ENCODE peak calls at places on chromosomes 16 and 17, in four cellular contexts. W is kidney glomerular epithelial cell, H is amniotic stem cell, N is mesendoderm. E is an unnamed sample.

GRCh38 chr16:68265078-68265925 is 976 bp downstream of the SLC7A6 start:
- DNase-seq in W (peak), H (peak), N (peak), E (peak)

GRCh38 chr17:13346996-13347762 is 254.6 kb downstream of the HS3ST3A1 start:
- DNase-seq in W (peak), H (peak), N (peak), E (peak)

GRCh38 chr17:17063546-17064122 is 21.4 kb downstream of the MPRIP start:
- DNase-seq in W (no peak), H (no peak), N (no peak), E (no peak)

GRCh38 chr17:1222321-1222720 is 42.5 kb upstream of the ABR start:
- DNase-seq in W (peak), H (no peak), N (no peak), E (peak)

GRCh38 chr17:66200685-66201092 is 8.8 kb upstream of the CEP112 start:
- DNase-seq in W (peak), H (no peak), N (peak), E (peak)

GRCh38 chr16:57531253-57531575 is 5.2 kb downstream of the CCDC102A start:
- DNase-seq in W (no peak), H (no peak), N (no peak), E (no peak)

GRCh38 chr16:64305663-64306062 is 816.2 kb downstream of the CDH11 start:
- DNase-seq in W (no peak), H (no peak), N (no peak), E (no peak)

GRCh38 chr16:84922351-84923135 is 88.8 kb downstream of the ZDHHC7 start:
- DNase-seq in W (no peak), H (no peak), N (no peak), E (no peak)

GRCh38 chr17:46783031-46783593 is 35.4 kb downstream of the WNT3 start:
- DNase-seq in W (no peak), H (no peak), N (no peak), E (no peak)

GRCh38 chr17:43418441-43419374 is 19.9 kb downstream of the ARL4D start:
- DNase-seq in W (peak), H (peak), N (peak), E (peak)

GRCh38 chr17:50661795-50662391 is 27.2 kb downstream of the ABCC3 start:
- DNase-seq in W (peak), H (peak), N (peak), E (peak)

GRCh38 chr16:57994778-57995177 is 5.7 kb downstream of the ZNF319 start:
- DNase-seq in W (no peak), H (no peak), N (peak), E (no peak)

GRCh38 chr16:55480228-55480655 is 1.2 kb downstream of the MMP2 start:
- DNase-seq in W (peak), H (peak), N (peak), E (no peak)

E was measured in kidney epithelial cell.